ENCODE peak calls at places on chromosomes 11 and 22, in five cellular contexts. One of them, this sample, is unnamed. For H3K4me1, the result is how much of the 10 kb centered on the place peaks cover.

GRCh38 chr11:44992181-44992582 is 41.5 kb upstream of the TP53I11 start:
- DNase-seq in spleen: no peak
- DNase-seq in GM12878: no peak
- DNase-seq in upper lobe of left lung: no peak
- DNase-seq in vagina: peak
- DNase-seq in this sample: no peak

GRCh38 chr22:49720279-49720959 is 107.3 kb downstream of the BRD1 start:
- DNase-seq in vagina: peak
- DNase-seq in GM12878: no peak
- DNase-seq in upper lobe of left lung: peak
- DNase-seq in spleen: no peak
- DNase-seq in this sample: no peak

GRCh38 chr22:35526333-35526979 is 14.2 kb upstream of the RASD2 start:
- DNase-seq in upper lobe of left lung: no peak
- DNase-seq in spleen: no peak
- DNase-seq in vagina: no peak
- DNase-seq in GM12878: no peak
- DNase-seq in this sample: no peak

GRCh38 chr11:22778642-22779041 is 51.0 kb downstream of the SVIP start:
- DNase-seq in upper lobe of left lung: no peak
- DNase-seq in GM12878: no peak
- DNase-seq in spleen: no peak
- DNase-seq in vagina: no peak
- DNase-seq in this sample: no peak

GRCh38 chr11:125517116-125517804 is 21.2 kb upstream of the FEZ1 start:
- DNase-seq in GM12878: no peak
- DNase-seq in upper lobe of left lung: no peak
- DNase-seq in spleen: no peak
- DNase-seq in vagina: no peak
- DNase-seq in this sample: no peak

GRCh38 chr11:60987577-60988277 is 16.2 kb downstream of the CD6 start:
- DNase-seq in upper lobe of left lung: no peak
- DNase-seq in GM12878: no peak
- DNase-seq in spleen: no peak
- DNase-seq in vagina: no peak
- DNase-seq in this sample: no peak

GRCh38 chr11:36464720-36465119 is 45.4 kb downstream of the TRAF6 start:
- DNase-seq in vagina: no peak
- DNase-seq in GM12878: no peak
- DNase-seq in spleen: no peak
- DNase-seq in upper lobe of left lung: no peak
- DNase-seq in this sample: no peak

GRCh38 chr22:17742528-17742902 is 31.8 kb downstream of the BID start:
- DNase-seq in vagina: no peak
- DNase-seq in spleen: peak
- DNase-seq in GM12878: no peak
- DNase-seq in upper lobe of left lung: no peak
- DNase-seq in this sample: peak

GRCh38 chr22:49350441-49351121 is 477.1 kb downstream of the BRD1 start:
- DNase-seq in vagina: no peak
- DNase-seq in GM12878: no peak
- DNase-seq in spleen: peak
- DNase-seq in upper lobe of left lung: no peak
- DNase-seq in this sample: peak

GRCh38 chr11:69123593-69124545 is 31.9 kb upstream of the SMIM38 start:
- DNase-seq in GM12878: no peak
- DNase-seq in spleen: peak
- DNase-seq in upper lobe of left lung: no peak
- DNase-seq in vagina: no peak
- DNase-seq in this sample: no peak

GRCh38 chr22:19884954-19885751 is 30.5 kb upstream of the GNB1L start:
- DNase-seq in GM12878: no peak
- DNase-seq in vagina: no peak
- DNase-seq in upper lobe of left lung: peak
- DNase-seq in spleen: peak
- DNase-seq in this sample: no peak

GRCh38 chr22:24165673-24166072 is 15.6 kb upstream of the SUSD2 start:
- DNase-seq in vagina: no peak
- DNase-seq in GM12878: no peak
- DNase-seq in upper lobe of left lung: no peak
- DNase-seq in spleen: no peak
- DNase-seq in this sample: no peak

GRCh38 chr22:31083377-31083768 is 2.3 kb downstream of the SMTN start:
- DNase-seq in upper lobe of left lung: no peak
- DNase-seq in spleen: no peak
- DNase-seq in GM12878: no peak
- DNase-seq in vagina: no peak
- DNase-seq in this sample: peak

GRCh38 chr11:123386746-123387510 is 43.1 kb upstream of the GRAMD1B start:
- DNase-seq in spleen: no peak
- DNase-seq in upper lobe of left lung: no peak
- DNase-seq in GM12878: no peak
- DNase-seq in vagina: no peak
- DNase-seq in this sample: no peak

GRCh38 chr11:45535033-45535432 is 130.4 kb downstream of the CHST1 start:
- DNase-seq in upper lobe of left lung: no peak
- DNase-seq in vagina: no peak
- DNase-seq in spleen: no peak
- DNase-seq in GM12878: no peak
- DNase-seq in this sample: no peak

GRCh38 chr11:10716543-10717259 is 23.1 kb upstream of the IRAG1 start:
- DNase-seq in vagina: no peak
- DNase-seq in upper lobe of left lung: no peak
- DNase-seq in spleen: no peak
- DNase-seq in GM12878: no peak
- DNase-seq in this sample: no peak
- TF ChIP-seq POLR2AphosphoS5 in vagina: no peak
- TF ChIP-seq POLR2AphosphoS5 in upper lobe of left lung: no peak
- TF ChIP-seq POLR2AphosphoS5 in spleen: no peak
- TF ChIP-seq POLR2AphosphoS5 in GM12878: no peak
- TF ChIP-seq POLR2AphosphoS5 in this sample: no peak

GRCh38 chr22:37633082-37633692 is 6.3 kb upstream of the SH3BP1 start:
- DNase-seq in spleen: peak
- DNase-seq in GM12878: peak
- DNase-seq in vagina: no peak
- DNase-seq in upper lobe of left lung: no peak
- DNase-seq in this sample: peak
- H3K4me1 ChIP-seq in spleen: half or more
- H3K4me1 ChIP-seq in GM12878: half or more
- H3K4me1 ChIP-seq in vagina: under half
- H3K4me1 ChIP-seq in upper lobe of left lung: under half
- H3K4me1 ChIP-seq in this sample: under half

DNA sequence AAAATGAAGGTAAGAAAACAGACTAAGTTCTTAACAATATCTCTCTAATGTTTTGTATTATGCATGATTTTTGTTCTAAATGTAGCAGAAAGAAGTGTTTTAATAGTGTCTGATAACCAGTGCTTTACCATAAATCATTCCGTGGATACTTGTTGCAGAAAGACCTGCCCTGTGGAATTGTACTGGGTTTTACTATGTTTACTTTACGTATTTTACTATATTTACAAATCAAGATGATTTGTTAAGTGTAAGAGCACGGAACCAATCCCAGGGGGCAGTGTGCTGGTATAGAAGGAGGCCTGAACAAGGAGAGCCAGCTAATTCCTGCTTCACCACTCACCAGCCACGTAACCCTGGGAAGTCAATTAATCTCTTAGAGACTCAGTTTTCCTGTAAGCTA is 1.4 kb downstream of the HTR3B start:
- DNase-seq in vagina: no peak
- DNase-seq in GM12878: no peak
- DNase-seq in upper lobe of left lung: no peak
- DNase-seq in spleen: no peak
- DNase-seq in this sample: peak
- H3K27ac ChIP-seq in vagina: no peak
- H3K27ac ChIP-seq in GM12878: no peak
- H3K27ac ChIP-seq in upper lobe of left lung: no peak
- H3K27ac ChIP-seq in spleen: no peak
- H3K27ac ChIP-seq in this sample: peak

GRCh38 chr22:42515896-42516295 is 3.7 kb downstream of the RRP7A start:
- DNase-seq in vagina: no peak
- DNase-seq in upper lobe of left lung: no peak
- DNase-seq in spleen: no peak
- DNase-seq in GM12878: no peak
- DNase-seq in this sample: no peak

GRCh38 chr22:42509548-42509947 is 10.0 kb downstream of the RRP7A start:
- DNase-seq in vagina: no peak
- DNase-seq in spleen: no peak
- DNase-seq in upper lobe of left lung: no peak
- DNase-seq in GM12878: no peak
- DNase-seq in this sample: no peak

DNA sequence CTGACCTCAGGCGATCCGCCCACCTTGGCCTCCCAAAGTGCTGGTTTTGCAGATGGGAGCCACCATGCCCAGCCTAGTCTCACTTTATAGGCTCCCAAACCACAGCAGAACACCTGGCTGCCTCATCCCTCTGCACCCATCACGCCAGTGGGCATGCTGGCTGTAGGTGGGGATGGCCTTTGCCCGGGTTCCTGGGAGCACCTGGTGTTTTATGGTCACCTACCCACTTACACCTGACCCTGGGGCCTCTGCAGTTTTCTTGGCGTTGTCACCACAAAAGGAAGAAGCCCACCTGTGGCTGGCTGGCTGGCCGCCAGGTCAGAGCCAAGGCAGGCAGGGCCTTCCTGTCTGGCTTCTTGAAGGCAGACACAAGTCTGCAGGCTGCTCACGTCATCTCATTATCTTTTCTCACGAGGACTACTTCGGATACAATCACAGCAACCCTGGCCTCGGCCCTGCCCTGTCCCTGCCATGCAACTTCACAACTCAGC is 8.2 kb downstream of the RRP7A start:
- DNase-seq in vagina: no peak
- DNase-seq in GM12878: no peak
- DNase-seq in upper lobe of left lung: peak
- DNase-seq in spleen: no peak
- DNase-seq in this sample: peak
- TF ChIP-seq POLR2AphosphoS5 in vagina: no peak
- TF ChIP-seq POLR2AphosphoS5 in GM12878: peak
- TF ChIP-seq POLR2AphosphoS5 in upper lobe of left lung: no peak
- TF ChIP-seq POLR2AphosphoS5 in spleen: no peak
- TF ChIP-seq POLR2AphosphoS5 in this sample: no peak

This sample was measured in transverse colon.